ENCODE peak calls at places on chromosomes 16 and 17, in nine cellular contexts. One of them, this sample, is unnamed.
A peak's percentile ranks its signal among the peaks of the same experiment; 100 is the strongest.

GRCh38 chr16:11053916-11054460 is 109.6 kb downstream of the CLEC16A start:
- DNase-seq in stomach: no peak
- DNase-seq in NT2/D1: no peak
- DNase-seq in neural crest cell: no peak
- DNase-seq in globus pallidus: no peak
- DNase-seq in stimulated activated CD8-positive, alpha-beta memory T cell treated with anti-CD3 and anti-CD28 coated beads, Interleukin-4, amount 100 ng/mL, for 1 hour: no peak
- DNase-seq in choroid plexus epithelial cell: no peak
- DNase-seq in NCI-H1105 treated with DMSO at 0.1 percent for 48 hours: no peak
- DNase-seq in endothelial cell: no peak
- DNase-seq in this sample: no peak

GRCh38 chr16:4293822-4294457 is 21.1 kb upstream of the TFAP4 start:
- DNase-seq in stomach: peak; percentile 58
- DNase-seq in NT2/D1: no peak
- DNase-seq in neural crest cell: peak; percentile 63
- DNase-seq in globus pallidus: no peak
- DNase-seq in stimulated activated CD8-positive, alpha-beta memory T cell treated with anti-CD3 and anti-CD28 coated beads, Interleukin-4, amount 100 ng/mL, for 1 hour: no peak
- DNase-seq in choroid plexus epithelial cell: peak; percentile 87
- DNase-seq in NCI-H1105 treated with DMSO at 0.1 percent for 48 hours: peak; percentile 69
- DNase-seq in endothelial cell: peak; percentile 58
- DNase-seq in this sample: peak; percentile 81

GRCh38 chr17:5635949-5636348 is 51.6 kb upstream of the NLRP1 start:
- DNase-seq in stomach: no peak
- DNase-seq in NT2/D1: no peak
- DNase-seq in neural crest cell: no peak
- DNase-seq in globus pallidus: no peak
- DNase-seq in stimulated activated CD8-positive, alpha-beta memory T cell treated with anti-CD3 and anti-CD28 coated beads, Interleukin-4, amount 100 ng/mL, for 1 hour: no peak
- DNase-seq in choroid plexus epithelial cell: no peak
- DNase-seq in NCI-H1105 treated with DMSO at 0.1 percent for 48 hours: no peak
- DNase-seq in endothelial cell: no peak
- DNase-seq in this sample: no peak

GRCh38 chr17:33113281-33114010 is 121.8 kb downstream of the SPACA3 start:
- DNase-seq in stomach: no peak
- DNase-seq in NT2/D1: no peak
- DNase-seq in neural crest cell: no peak
- DNase-seq in globus pallidus: no peak
- DNase-seq in stimulated activated CD8-positive, alpha-beta memory T cell treated with anti-CD3 and anti-CD28 coated beads, Interleukin-4, amount 100 ng/mL, for 1 hour: no peak
- DNase-seq in choroid plexus epithelial cell: peak; percentile 1
- DNase-seq in NCI-H1105 treated with DMSO at 0.1 percent for 48 hours: no peak
- DNase-seq in endothelial cell: no peak
- DNase-seq in this sample: peak; percentile 10

GRCh38 chr16:70750893-70751467 is 50.0 kb downstream of the VAC14 start:
- DNase-seq in stomach: peak; percentile 47
- DNase-seq in NT2/D1: no peak
- DNase-seq in neural crest cell: no peak
- DNase-seq in globus pallidus: no peak
- DNase-seq in stimulated activated CD8-positive, alpha-beta memory T cell treated with anti-CD3 and anti-CD28 coated beads, Interleukin-4, amount 100 ng/mL, for 1 hour: no peak
- DNase-seq in choroid plexus epithelial cell: peak; percentile 98
- DNase-seq in NCI-H1105 treated with DMSO at 0.1 percent for 48 hours: no peak
- DNase-seq in endothelial cell: peak; percentile 27
- DNase-seq in this sample: peak; percentile 15

GRCh38 chr16:82023206-82023605 is 11.8 kb upstream of the HSD17B2 start:
- DNase-seq in stomach: no peak
- DNase-seq in NT2/D1: no peak
- DNase-seq in neural crest cell: no peak
- DNase-seq in globus pallidus: no peak
- DNase-seq in stimulated activated CD8-positive, alpha-beta memory T cell treated with anti-CD3 and anti-CD28 coated beads, Interleukin-4, amount 100 ng/mL, for 1 hour: no peak
- DNase-seq in choroid plexus epithelial cell: no peak
- DNase-seq in NCI-H1105 treated with DMSO at 0.1 percent for 48 hours: no peak
- DNase-seq in endothelial cell: no peak
- DNase-seq in this sample: no peak

GRCh38 chr16:56911771-56912541 is 20.0 kb upstream of the HERPUD1 start:
- DNase-seq in stomach: peak; percentile 40
- DNase-seq in NT2/D1: no peak
- DNase-seq in neural crest cell: no peak
- DNase-seq in globus pallidus: peak; percentile 68
- DNase-seq in stimulated activated CD8-positive, alpha-beta memory T cell treated with anti-CD3 and anti-CD28 coated beads, Interleukin-4, amount 100 ng/mL, for 1 hour: no peak
- DNase-seq in choroid plexus epithelial cell: peak; percentile 54
- DNase-seq in NCI-H1105 treated with DMSO at 0.1 percent for 48 hours: no peak
- DNase-seq in endothelial cell: no peak
- DNase-seq in this sample: no peak

GRCh38 chr16:87351320-87351698 is 32.3 kb downstream of the FBXO31 start:
- DNase-seq in stomach: no peak
- DNase-seq in NT2/D1: no peak
- DNase-seq in neural crest cell: no peak
- DNase-seq in globus pallidus: no peak
- DNase-seq in stimulated activated CD8-positive, alpha-beta memory T cell treated with anti-CD3 and anti-CD28 coated beads, Interleukin-4, amount 100 ng/mL, for 1 hour: no peak
- DNase-seq in choroid plexus epithelial cell: no peak
- DNase-seq in NCI-H1105 treated with DMSO at 0.1 percent for 48 hours: no peak
- DNase-seq in endothelial cell: no peak
- DNase-seq in this sample: no peak

GRCh38 chr17:7613769-7614421 is 802 bp downstream of the FXR2 start:
- DNase-seq in stomach: no peak
- DNase-seq in NT2/D1: no peak
- DNase-seq in neural crest cell: no peak
- DNase-seq in globus pallidus: no peak
- DNase-seq in stimulated activated CD8-positive, alpha-beta memory T cell treated with anti-CD3 and anti-CD28 coated beads, Interleukin-4, amount 100 ng/mL, for 1 hour: no peak
- DNase-seq in choroid plexus epithelial cell: peak; percentile 43
- DNase-seq in NCI-H1105 treated with DMSO at 0.1 percent for 48 hours: no peak
- DNase-seq in endothelial cell: no peak
- DNase-seq in this sample: no peak